ENCODE peak calls at places on chromosomes 16 and 17, in six cellular contexts. One of them, this sample, is unnamed.
A peak's percentile ranks its signal among the peaks of the same experiment; 100 is the strongest.

GRCh38 chr17:74049167-74049797 is 154.2 kb upstream of the RPL38 start:
- DNase-seq in lung: no peak
- DNase-seq in neural progenitor cell: no peak
- DNase-seq in CD8-positive, alpha-beta memory T cell: no peak
- DNase-seq in ovary: no peak
- DNase-seq in suprapubic skin: no peak
- DNase-seq in this sample: no peak

GRCh38 chr17:35986643-35987042 is at the start of gene CCL14:
- DNase-seq in lung: no peak
- DNase-seq in neural progenitor cell: no peak
- DNase-seq in CD8-positive, alpha-beta memory T cell: no peak
- DNase-seq in ovary: no peak
- DNase-seq in suprapubic skin: no peak
- DNase-seq in this sample: no peak

GRCh38 chr16:57007530-57007929 is 18.2 kb downstream of the NLRC5 start:
- DNase-seq in lung: no peak
- DNase-seq in neural progenitor cell: no peak
- DNase-seq in CD8-positive, alpha-beta memory T cell: no peak
- DNase-seq in ovary: no peak
- DNase-seq in suprapubic skin: no peak
- DNase-seq in this sample: no peak

GRCh38 chr16:85361441-85362118 is 249.3 kb upstream of the CIBAR2 start:
- DNase-seq in lung: peak; percentile 86
- DNase-seq in neural progenitor cell: no peak
- DNase-seq in CD8-positive, alpha-beta memory T cell: no peak
- DNase-seq in ovary: no peak
- DNase-seq in suprapubic skin: no peak
- DNase-seq in this sample: no peak

GRCh38 chr17:44543213-44543904 is 13.9 kb upstream of the FZD2 start:
- DNase-seq in lung: no peak
- DNase-seq in neural progenitor cell: peak; percentile 90
- DNase-seq in CD8-positive, alpha-beta memory T cell: no peak
- DNase-seq in ovary: no peak
- DNase-seq in suprapubic skin: no peak
- DNase-seq in this sample: peak; percentile 97

GRCh38 chr16:61900482-61900881 is 135.8 kb downstream of the CDH8 start:
- DNase-seq in lung: no peak
- DNase-seq in neural progenitor cell: no peak
- DNase-seq in CD8-positive, alpha-beta memory T cell: no peak
- DNase-seq in ovary: no peak
- DNase-seq in suprapubic skin: no peak
- DNase-seq in this sample: no peak

GRCh38 chr16:48277158-48277557 is 29.8 kb upstream of the ABCC11 start:
- DNase-seq in lung: no peak
- DNase-seq in neural progenitor cell: no peak
- DNase-seq in CD8-positive, alpha-beta memory T cell: no peak
- DNase-seq in ovary: no peak
- DNase-seq in suprapubic skin: no peak
- DNase-seq in this sample: no peak

GRCh38 chr16:86355538-86355937 is 154.8 kb upstream of the FOXF1 start:
- DNase-seq in lung: no peak
- DNase-seq in neural progenitor cell: no peak
- DNase-seq in CD8-positive, alpha-beta memory T cell: no peak
- DNase-seq in ovary: no peak
- DNase-seq in suprapubic skin: no peak
- DNase-seq in this sample: no peak

GRCh38 chr16:65069766-65070165 is 52.1 kb downstream of the CDH11 start:
- DNase-seq in lung: no peak
- DNase-seq in neural progenitor cell: no peak
- DNase-seq in CD8-positive, alpha-beta memory T cell: no peak
- DNase-seq in ovary: no peak
- DNase-seq in suprapubic skin: no peak
- DNase-seq in this sample: no peak

GRCh38 chr17:72056727-72057290 is 64.0 kb upstream of the SOX9 start:
- DNase-seq in lung: no peak
- DNase-seq in neural progenitor cell: no peak
- DNase-seq in CD8-positive, alpha-beta memory T cell: no peak
- DNase-seq in ovary: no peak
- DNase-seq in suprapubic skin: no peak
- DNase-seq in this sample: no peak
- H3K4me1 ChIP-seq in lung: peaks cover 1% of the 10 kb centered on the region
- H3K4me1 ChIP-seq in neural progenitor cell: peaks cover 19% of the 10 kb centered on the region
- H3K4me1 ChIP-seq in CD8-positive, alpha-beta memory T cell: no peaks in the 10 kb centered on the region
- H3K4me1 ChIP-seq in ovary: no peaks in the 10 kb centered on the region
- H3K4me1 ChIP-seq in suprapubic skin: no peaks in the 10 kb centered on the region
- H3K4me1 ChIP-seq in this sample: no peaks in the 10 kb centered on the region

GRCh38 chr17:82031303-82031884 is at the start of gene RAC3:
- DNase-seq in lung: no peak
- DNase-seq in neural progenitor cell: peak; percentile 91
- DNase-seq in CD8-positive, alpha-beta memory T cell: no peak
- DNase-seq in ovary: no peak
- DNase-seq in suprapubic skin: no peak
- DNase-seq in this sample: no peak
- H3K4me3 ChIP-seq in lung: peak within 1 kb of the TSS; percentile 30
- H3K4me3 ChIP-seq in neural progenitor cell: peak within 1 kb of the TSS; percentile 81
- H3K4me3 ChIP-seq in CD8-positive, alpha-beta memory T cell: peak within 1 kb of the TSS; percentile 43
- H3K4me3 ChIP-seq in ovary: peak within 1 kb of the TSS; percentile 45
- H3K4me3 ChIP-seq in suprapubic skin: peak within 1 kb of the TSS; percentile 64
- H3K4me3 ChIP-seq in this sample: peak within 1 kb of the TSS; percentile 64

GRCh38 chr17:7327501-7327900 is 1.6 kb downstream of the NEURL4 start:
- DNase-seq in lung: no peak
- DNase-seq in neural progenitor cell: no peak
- DNase-seq in CD8-positive, alpha-beta memory T cell: no peak
- DNase-seq in ovary: no peak
- DNase-seq in suprapubic skin: no peak
- DNase-seq in this sample: no peak

GRCh38 chr17:7327056-7327455 is 2.1 kb downstream of the NEURL4 start:
- DNase-seq in lung: no peak
- DNase-seq in neural progenitor cell: no peak
- DNase-seq in CD8-positive, alpha-beta memory T cell: no peak
- DNase-seq in ovary: no peak
- DNase-seq in suprapubic skin: no peak
- DNase-seq in this sample: no peak

GRCh38 chr17:7324438-7324779 is 4.7 kb downstream of the NEURL4 start:
- DNase-seq in lung: no peak
- DNase-seq in neural progenitor cell: no peak
- DNase-seq in CD8-positive, alpha-beta memory T cell: no peak
- DNase-seq in ovary: no peak
- DNase-seq in suprapubic skin: no peak
- DNase-seq in this sample: no peak

GRCh38 chr17:7325031-7325528 is 4.1 kb downstream of the NEURL4 start:
- DNase-seq in lung: no peak
- DNase-seq in neural progenitor cell: no peak
- DNase-seq in CD8-positive, alpha-beta memory T cell: no peak
- DNase-seq in ovary: no peak
- DNase-seq in suprapubic skin: no peak
- DNase-seq in this sample: no peak

DNA sequence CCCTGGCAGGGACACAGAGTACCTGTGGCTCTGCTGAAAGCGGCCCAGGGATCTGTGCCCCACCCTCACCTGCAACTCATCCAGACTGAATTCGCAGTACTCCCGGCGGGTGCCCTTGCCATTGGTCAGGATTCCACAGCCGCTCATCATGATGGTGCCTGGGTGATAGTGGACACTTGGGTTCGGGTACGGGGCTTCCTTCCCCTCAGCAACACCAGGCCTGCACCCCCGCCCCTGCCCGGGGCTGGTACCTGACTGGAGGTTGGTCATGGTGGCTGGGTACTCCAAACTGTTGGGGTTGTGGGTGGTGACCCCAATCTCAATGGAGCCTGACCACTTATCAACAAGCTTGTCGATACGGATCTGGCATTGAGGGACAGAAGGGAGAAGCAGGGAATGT is 2.9 kb downstream of the NEURL4 start:
- DNase-seq in lung: no peak
- DNase-seq in neural progenitor cell: no peak
- DNase-seq in CD8-positive, alpha-beta memory T cell: no peak
- DNase-seq in ovary: no peak
- DNase-seq in suprapubic skin: no peak
- DNase-seq in this sample: no peak
- H3K36me3 ChIP-seq in lung: peaks cover 7% of the 10 kb centered on the region
- H3K36me3 ChIP-seq in neural progenitor cell: no peaks in the 10 kb centered on the region
- H3K36me3 ChIP-seq in CD8-positive, alpha-beta memory T cell: peaks cover 28% of the 10 kb centered on the region
- H3K36me3 ChIP-seq in ovary: no peaks in the 10 kb centered on the region
- H3K36me3 ChIP-seq in suprapubic skin: peaks cover 46% of the 10 kb centered on the region
- H3K36me3 ChIP-seq in this sample: no peaks in the 10 kb centered on the region

DNA sequence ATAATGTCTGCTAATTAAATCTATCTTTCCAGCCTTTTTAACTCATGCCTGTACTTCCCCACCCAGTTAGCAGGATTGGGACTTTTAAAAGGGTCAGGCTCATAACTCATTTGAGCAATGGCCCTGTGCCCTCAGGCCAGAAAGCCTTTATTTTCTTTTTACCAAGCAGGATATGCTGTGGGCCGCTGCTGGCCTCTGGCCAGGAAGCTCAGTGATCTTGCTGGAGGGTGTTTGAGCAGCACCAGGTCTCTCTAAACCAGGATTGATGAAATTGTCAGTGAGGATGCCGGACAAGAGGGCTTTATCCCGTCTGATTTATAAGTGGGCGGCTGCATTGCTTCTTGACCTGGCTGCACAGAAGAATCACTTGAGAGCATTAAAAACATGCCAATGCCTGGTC is 187.8 kb downstream of the RAB11FIP4 start:
- DNase-seq in lung: no peak
- DNase-seq in neural progenitor cell: no peak
- DNase-seq in CD8-positive, alpha-beta memory T cell: no peak
- DNase-seq in ovary: peak; percentile 57
- DNase-seq in suprapubic skin: no peak
- DNase-seq in this sample: no peak
- H3K4me1 ChIP-seq in lung: peaks cover 23% of the 10 kb centered on the region
- H3K4me1 ChIP-seq in neural progenitor cell: no peaks in the 10 kb centered on the region
- H3K4me1 ChIP-seq in CD8-positive, alpha-beta memory T cell: no peaks in the 10 kb centered on the region
- H3K4me1 ChIP-seq in ovary: peaks cover 12% of the 10 kb centered on the region
- H3K4me1 ChIP-seq in suprapubic skin: peaks cover 39% of the 10 kb centered on the region
- H3K4me1 ChIP-seq in this sample: no peaks in the 10 kb centered on the region

GRCh38 chr17:27631409-27631755 is 394 bp downstream of the LGALS9 start:
- DNase-seq in lung: no peak
- DNase-seq in neural progenitor cell: no peak
- DNase-seq in CD8-positive, alpha-beta memory T cell: no peak
- DNase-seq in ovary: no peak
- DNase-seq in suprapubic skin: no peak
- DNase-seq in this sample: no peak
- H3K4me3 ChIP-seq in lung: no peak overlapping the region
- H3K4me3 ChIP-seq in neural progenitor cell: no peak overlapping the region
- H3K4me3 ChIP-seq in CD8-positive, alpha-beta memory T cell: peak overlapping the region; percentile 89
- H3K4me3 ChIP-seq in ovary: no peak overlapping the region
- H3K4me3 ChIP-seq in suprapubic skin: peak overlapping the region; percentile 36
- H3K4me3 ChIP-seq in this sample: no peak overlapping the region

GRCh38 chr17:34071891-34072420 is 183.1 kb upstream of the CCL2 start:
- DNase-seq in lung: no peak
- DNase-seq in neural progenitor cell: no peak
- DNase-seq in CD8-positive, alpha-beta memory T cell: no peak
- DNase-seq in ovary: no peak
- DNase-seq in suprapubic skin: no peak
- DNase-seq in this sample: no peak
- H3K36me3 ChIP-seq in lung: no peaks in the 10 kb centered on the region
- H3K36me3 ChIP-seq in neural progenitor cell: no peaks in the 10 kb centered on the region
- H3K36me3 ChIP-seq in CD8-positive, alpha-beta memory T cell: no peaks in the 10 kb centered on the region
- H3K36me3 ChIP-seq in ovary: no peaks in the 10 kb centered on the region
- H3K36me3 ChIP-seq in suprapubic skin: no peaks in the 10 kb centered on the region
- H3K36me3 ChIP-seq in this sample: no peaks in the 10 kb centered on the region

This sample was measured in Caco-2.